ENCODE peak calls at places on chromosomes 6 and 20, in six cellular contexts. Y, H, P, U, O and S are unnamed samples.

GRCh38 chr6:14625173-14625895 is 507.8 kb downstream of the CD83 start:
- DNase-seq in Y (no peak), H (no peak), P (no peak), U (no peak), O (no peak), S (no peak)

GRCh38 chr6:88157106-88157505 is 9.0 kb downstream of the CNR1 start:
- DNase-seq in Y (no peak), H (no peak), P (no peak), U (no peak), O (peak), S (no peak)

GRCh38 chr6:29981211-29981812 is 39.0 kb downstream of the HLA-A start:
- DNase-seq in Y (no peak), H (no peak), P (no peak), U (no peak), O (no peak), S (no peak)

GRCh38 chr6:109326346-109326745 is 55.9 kb downstream of the CD164 start:
- DNase-seq in Y (no peak), H (no peak), P (no peak), U (no peak), O (no peak), S (no peak)

GRCh38 chr6:158536891-158537798 is 22.7 kb upstream of the TMEM181 start:
- DNase-seq in Y (no peak), H (no peak), P (peak), U (no peak), O (no peak), S (no peak)

GRCh38 chr6:48369100-48369499 is 258.1 kb upstream of the PTCHD4 start:
- DNase-seq in Y (no peak), H (no peak), P (no peak), U (no peak), O (no peak), S (no peak)

GRCh38 chr20:44501448-44501847 is 20.4 kb downstream of the SERINC3 start:
- DNase-seq in Y (no peak), H (peak), P (peak), U (peak), O (peak), S (no peak)

GRCh38 chr6:4491501-4492260 is 284.5 kb upstream of the CDYL start:
- DNase-seq in Y (no peak), H (no peak), P (peak), U (no peak), O (no peak), S (no peak)

GRCh38 chr20:62772994-62773858 is 23.0 kb upstream of the MRGBP start:
- DNase-seq in Y (no peak), H (peak), P (peak), U (no peak), O (peak), S (peak)

GRCh38 chr20:61391812-61392520 is 139.9 kb downstream of the CDH4 start:
- DNase-seq in Y (no peak), H (no peak), P (no peak), U (no peak), O (no peak), S (no peak)

GRCh38 chr6:70060680-70061079 is 194.3 kb downstream of the COL19A1 start:
- DNase-seq in Y (no peak), H (no peak), P (no peak), U (no peak), O (no peak), S (no peak)

GRCh38 chr6:103405321-103405720 is 1454.4 kb downstream of the HACE1 start:
- DNase-seq in Y (no peak), H (no peak), P (no peak), U (no peak), O (no peak), S (no peak)

GRCh38 chr6:6439778-6440177 is 119.3 kb upstream of the F13A1 start:
- DNase-seq in Y (no peak), H (no peak), P (no peak), U (no peak), O (no peak), S (no peak)

GRCh38 chr6:106534564-106534982 is 94.7 kb downstream of the RTN4IP1 start:
- DNase-seq in Y (no peak), H (no peak), P (no peak), U (no peak), O (no peak), S (no peak)

GRCh38 chr6:11241154-11241792 is 8.8 kb upstream of the NEDD9 start:
- DNase-seq in Y (no peak), H (no peak), P (no peak), U (no peak), O (no peak), S (no peak)

GRCh38 chr6:11243861-11244260 is 11.4 kb upstream of the NEDD9 start:
- DNase-seq in Y (no peak), H (no peak), P (no peak), U (no peak), O (no peak), S (no peak)

GRCh38 chr6:11244387-11245126 is 12.1 kb upstream of the NEDD9 start:
- DNase-seq in Y (no peak), H (no peak), P (no peak), U (no peak), O (no peak), S (no peak)

GRCh38 chr6:11242709-11243108 is 10.2 kb upstream of the NEDD9 start:
- DNase-seq in Y (no peak), H (no peak), P (peak), U (peak), O (peak), S (no peak)

GRCh38 chr6:11241793-11242201 is 9.3 kb upstream of the NEDD9 start:
- DNase-seq in Y (no peak), H (peak), P (peak), U (no peak), O (peak), S (no peak)
- TF ChIP-seq CTCF in Y (no peak), H (peak), P (peak), U (peak), O (peak), S (peak)

DNA sequence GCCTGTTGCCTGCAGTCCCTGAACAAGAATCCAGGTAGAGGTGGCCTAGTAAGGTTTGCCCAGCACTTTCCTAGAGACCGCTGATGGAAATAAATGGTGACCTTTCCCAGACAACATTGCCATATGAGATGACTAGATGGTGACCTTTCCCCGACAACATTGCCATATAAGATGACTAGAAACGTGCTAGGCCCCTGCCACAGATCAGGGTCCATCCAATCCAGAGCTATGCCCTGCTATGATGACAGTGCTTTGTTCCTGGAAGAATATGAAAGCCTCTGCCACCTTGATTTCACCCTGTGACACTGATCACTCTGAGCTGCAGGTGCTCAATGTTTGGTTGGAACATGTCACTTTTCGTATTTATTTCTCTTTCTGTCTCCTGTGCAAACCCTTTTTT is 133.8 kb upstream of the SPTLC3 start:
- DNase-seq in Y (no peak), H (no peak), P (no peak), U (no peak), O (no peak), S (no peak)
- H3K4me3 ChIP-seq in Y (no peak), H (no peak), P (no peak), U (no peak), O (no peak), S (no peak)

GRCh38 chr20:11267131-11267761 is 593.4 kb upstream of the JAG1 start:
- DNase-seq in Y (no peak), H (peak), P (peak), U (peak), O (peak), S (peak)
- TF ChIP-seq CTCF in Y (no peak), H (peak), P (peak), U (peak), O (peak), S (peak)

DNA sequence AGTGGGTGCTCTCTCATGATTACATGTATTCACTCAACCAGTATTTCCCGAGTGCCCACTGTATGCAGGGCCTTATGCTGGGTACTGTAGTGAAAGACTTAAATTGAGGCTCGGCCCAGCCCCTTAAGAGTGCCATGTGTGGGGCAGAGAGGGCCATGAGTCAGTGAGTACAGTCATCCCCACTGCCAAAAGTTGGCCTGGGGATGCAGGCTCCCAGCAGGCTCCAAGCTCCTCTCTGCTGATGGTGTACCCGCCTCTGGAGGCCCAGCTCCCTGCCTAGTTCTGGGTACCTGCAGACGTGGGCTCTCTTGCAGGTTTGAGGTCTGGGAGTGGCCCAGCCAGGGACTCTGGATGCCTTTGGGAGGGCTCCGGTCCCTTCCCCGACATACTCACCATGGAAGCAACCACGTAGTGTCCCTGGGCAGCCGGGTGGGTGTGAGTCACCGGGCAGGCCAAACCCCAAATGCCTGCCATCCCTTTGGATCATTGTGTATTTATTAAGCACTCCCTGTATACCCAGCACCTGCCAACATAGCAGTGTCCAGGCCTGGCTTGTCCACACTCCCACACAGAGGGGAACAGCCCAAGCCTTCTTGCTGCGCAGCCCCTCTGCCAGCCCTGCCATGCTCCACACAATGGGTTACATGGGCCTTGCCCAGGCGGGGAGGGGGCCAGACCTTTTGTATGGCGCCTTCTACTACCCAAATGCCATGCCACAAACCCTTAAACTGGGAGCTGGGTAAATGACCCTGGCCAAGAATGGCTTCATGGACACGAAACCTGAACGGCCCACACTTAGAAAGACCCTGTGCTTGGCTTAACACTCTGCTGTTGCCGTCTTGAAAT is 153.6 kb downstream of the VEGFA start:
- DNase-seq in Y (no peak), H (peak), P (peak), U (no peak), O (peak), S (no peak)
- H3K4me3 ChIP-seq in Y (no peak), H (no peak), P (no peak), U (no peak), O (no peak), S (no peak)

GRCh38 chr6:135129139-135129867 is 51.8 kb upstream of the MYB start:
- DNase-seq in Y (no peak), H (no peak), P (no peak), U (no peak), O (no peak), S (no peak)
- TF ChIP-seq CTCF in Y (no peak), H (no peak), P (no peak), U (no peak), O (no peak), S (no peak)

GRCh38 chr6:33019358-33019757 is 10.0 kb upstream of the HLA-DOA start:
- DNase-seq in Y (no peak), H (no peak), P (no peak), U (no peak), O (no peak), S (no peak)
- H3K4me3 ChIP-seq in Y (peak), H (no peak), P (no peak), U (no peak), O (no peak), S (no peak)